ENCODE peak calls at places on chromosome 9, in ten cellular contexts. K is H1; O is T-helper 9 cell; T is AG08396; N is EL; F is Right ventricle myocardium superior; I is stimulated activated naive B cell treated with anti-CD40 and anti-IgM and Interleukin-4, amounts not matched to agents 10 μg/mL and 1 μg/mL and 100 μg/mL, for 72 hours; Q is effector memory CD8-positive, alpha-beta T cell; Z is upper lobe of right lung; R is activated T-helper 1 cell treated with Interleukin-2 at 50 U/mL for 16 hours. J is an unnamed sample.

GRCh38 chr9:135522137-135522877 is 1.1 kb downstream of the LCN1 start:
- DNase-seq in K (no peak), O (no peak), T (no peak), N (no peak), F (no peak), I (no peak), Q (no peak), Z (no peak), R (no peak), J (no peak)

GRCh38 chr9:84945878-84946538 is 276.5 kb downstream of the NTRK2 start:
- DNase-seq in K (no peak), O (no peak), T (no peak), N (no peak), F (no peak), I (no peak), Q (no peak), Z (no peak), R (no peak), J (no peak)

GRCh38 chr9:86946712-86947145 is 577 bp downstream of the GAS1 start:
- DNase-seq in K (no peak), O (no peak), T (no peak), N (peak), F (peak), I (peak), Q (peak), Z (peak), R (peak), J (no peak)

GRCh38 chr9:109775516-109775915 is 4.5 kb upstream of the PALM2AKAP2 start:
- DNase-seq in K (no peak), O (no peak), T (peak), N (no peak), F (no peak), I (no peak), Q (no peak), Z (no peak), R (no peak), J (peak)

GRCh38 chr9:4296217-4296616 is 3.7 kb downstream of the GLIS3 start:
- DNase-seq in K (no peak), O (no peak), T (no peak), N (no peak), F (no peak), I (no peak), Q (no peak), Z (no peak), R (no peak), J (no peak)

GRCh38 chr9:134283692-134284265 is 42.5 kb upstream of the RXRA start:
- DNase-seq in K (no peak), O (no peak), T (no peak), N (no peak), F (no peak), I (no peak), Q (no peak), Z (no peak), R (no peak), J (no peak)

GRCh38 chr9:106861585-106862114 is 1.3 kb upstream of the ZNF462 start:
- DNase-seq in K (no peak), O (no peak), T (no peak), N (no peak), F (no peak), I (no peak), Q (no peak), Z (no peak), R (no peak), J (no peak)

GRCh38 chr9:113516840-113517577 is 53.5 kb downstream of the RGS3 start:
- DNase-seq in K (no peak), O (peak), T (no peak), N (peak), F (no peak), I (peak), Q (peak), Z (no peak), R (peak), J (peak)

GRCh38 chr9:21901538-21901937 is 92.7 kb downstream of the CDKN2A start:
- DNase-seq in K (no peak), O (no peak), T (no peak), N (no peak), F (no peak), I (no peak), Q (no peak), Z (no peak), R (no peak), J (no peak)

GRCh38 chr9:132849168-132849831 is 28.8 kb downstream of the AK8 start:
- DNase-seq in K (no peak), O (no peak), T (no peak), N (no peak), F (peak), I (no peak), Q (no peak), Z (no peak), R (no peak), J (peak)

GRCh38 chr9:89379508-89380115 is 61.3 kb downstream of the SECISBP2 start:
- DNase-seq in K (no peak), O (no peak), T (no peak), N (no peak), F (no peak), I (no peak), Q (no peak), Z (no peak), R (no peak), J (no peak)

GRCh38 chr9:16671591-16672137 is 198.8 kb downstream of the BNC2 start:
- DNase-seq in K (no peak), O (no peak), T (no peak), N (peak), F (no peak), I (no peak), Q (no peak), Z (no peak), R (no peak), J (peak)

GRCh38 chr9:72022846-72023245 is 37.6 kb downstream of the C9orf57 start:
- DNase-seq in K (no peak), O (no peak), T (peak), N (peak), F (no peak), I (no peak), Q (no peak), Z (no peak), R (no peak), J (peak)

GRCh38 chr9:131228988-131229387 is 47.3 kb downstream of the FAM78A start:
- DNase-seq in K (no peak), O (no peak), T (no peak), N (no peak), F (no peak), I (no peak), Q (no peak), Z (no peak), R (no peak), J (no peak)

GRCh38 chr9:89145086-89145485 is 33.5 kb downstream of the SHC3 start:
- DNase-seq in K (no peak), O (no peak), T (no peak), N (no peak), F (no peak), I (no peak), Q (no peak), Z (no peak), R (no peak), J (peak)

GRCh38 chr9:34171753-34172535 is 6.9 kb upstream of the UBAP1 start:
- DNase-seq in K (no peak), O (peak), T (no peak), N (no peak), F (peak), I (peak), Q (no peak), Z (no peak), R (no peak), J (no peak)

GRCh38 chr9:113863345-113863744 is 12.8 kb upstream of the ZNF618 start:
- DNase-seq in K (no peak), O (no peak), T (no peak), N (no peak), F (no peak), I (no peak), Q (no peak), Z (no peak), R (no peak), J (no peak)

GRCh38 chr9:115615821-115616665 is 498.1 kb upstream of the TNC start:
- DNase-seq in K (no peak), O (no peak), T (peak), N (peak), F (no peak), I (no peak), Q (no peak), Z (no peak), R (no peak), J (peak)

GRCh38 chr9:3856592-3856991 is 330.8 kb upstream of the RFX3 start:
- DNase-seq in K (no peak), O (no peak), T (no peak), N (no peak), F (no peak), I (no peak), Q (no peak), Z (no peak), R (no peak), J (peak)

GRCh38 chr9:76302947-76303550 is 91.2 kb downstream of the RFK start:
- DNase-seq in K (no peak), O (no peak), T (peak), N (peak), F (no peak), I (no peak), Q (no peak), Z (no peak), R (no peak), J (peak)

GRCh38 chr9:111272571-111272970 is 57.5 kb downstream of the OR2K2 start:
- DNase-seq in K (no peak), O (no peak), T (no peak), N (no peak), F (no peak), I (no peak), Q (no peak), Z (no peak), R (no peak), J (no peak)

GRCh38 chr9:12956261-12956660 is 181.4 kb downstream of the LURAP1L start:
- DNase-seq in K (no peak), O (no peak), T (no peak), N (no peak), F (no peak), I (no peak), Q (no peak), Z (no peak), R (no peak), J (no peak)

GRCh38 chr9:131394464-131395026 is 659 bp downstream of the PRRC2B start:
- DNase-seq in K (no peak), O (peak), T (peak), N (peak), F (peak), I (peak), Q (peak), Z (peak), R (peak), J (peak)

GRCh38 chr9:135591491-135592330 is 30.2 kb downstream of the PAEP start:
- DNase-seq in K (no peak), O (no peak), T (no peak), N (no peak), F (peak), I (no peak), Q (no peak), Z (no peak), R (no peak), J (no peak)

J was measured in RPMI7951.